ENCODE peak calls at places on chromosomes 16 and 17, in six cellular contexts. Z is left ventricle myocardium inferior; M is ureter; R is stimulated activated CD8-positive, alpha-beta memory T cell treated with anti-CD3 and anti-CD28 coated beads, Interleukin-15, amount 100 ng/mL, for 24 hours; B is hypothalamus; O is activated CD8-positive, alpha-beta memory T cell treated with anti-CD3 and anti-CD28 coated beads, Interleukin-2, amount 10 ng/mL, durations not matched to agents 7 days and 5 days. G is an unnamed sample.

GRCh38 chr17:67076290-67076689 is 31.9 kb downstream of the CACNG1 start:
- DNase-seq in M (no peak), R (no peak), Z (no peak), B (no peak), O (no peak), G (no peak)

GRCh38 chr17:50507871-50508572 is at the start of gene MYCBPAP:
- DNase-seq in B (peak), Z (peak), O (peak), R (peak), M (peak), G (peak)

GRCh38 chr17:50117202-50118040 is 12.5 kb downstream of the SAMD14 start:
- DNase-seq in Z (no peak), M (no peak), O (peak), B (no peak), R (no peak), G (peak)

GRCh38 chr16:68287276-68288251 is 23.2 kb downstream of the SLC7A6OS start:
- DNase-seq in Z (peak), O (peak), R (no peak), B (no peak), M (no peak), G (peak)

GRCh38 chr16:2366660-2367309 is 26.3 kb upstream of the ABCA3 start:
- DNase-seq in M (no peak), Z (no peak), B (no peak), O (no peak), R (no peak), G (no peak)

GRCh38 chr17:66950886-66951604 is 13.5 kb upstream of the CACNG4 start:
- DNase-seq in Z (no peak), M (no peak), R (no peak), O (no peak), B (no peak), G (no peak)

GRCh38 chr17:3843935-3844516 is 2.0 kb downstream of the NCBP3 start:
- DNase-seq in O (peak), Z (no peak), M (no peak), R (no peak), B (no peak), G (peak)

GRCh38 chr17:76075364-76076099 is 951 bp downstream of the GALR2 start:
- DNase-seq in Z (no peak), B (no peak), O (no peak), R (no peak), M (no peak), G (no peak)

GRCh38 chr17:72587773-72588511 is 467.1 kb downstream of the SOX9 start:
- DNase-seq in O (peak), R (no peak), M (no peak), B (no peak), Z (no peak), G (peak)

GRCh38 chr17:58136669-58137279 is 11.4 kb upstream of the OR4D1 start:
- DNase-seq in B (no peak), O (no peak), M (no peak), R (no peak), Z (no peak), G (no peak)

GRCh38 chr16:57239089-57239488 is 6.0 kb upstream of the ARL2BP start:
- DNase-seq in O (no peak), Z (no peak), M (no peak), R (no peak), B (no peak), G (no peak)

GRCh38 chr16:700684-701584 is 4.7 kb downstream of the FBXL16 start:
- DNase-seq in R (peak), Z (no peak), M (no peak), O (no peak), B (no peak), G (peak)

GRCh38 chr17:13212861-13213260 is 195.0 kb upstream of the ELAC2 start:
- DNase-seq in B (no peak), M (no peak), R (no peak), Z (no peak), O (no peak), G (no peak)

GRCh38 chr16:27337024-27337423 is 23.2 kb downstream of the IL4R start:
- DNase-seq in Z (no peak), B (no peak), M (no peak), R (no peak), O (no peak), G (no peak)

GRCh38 chr16:12086861-12087260 is 110.3 kb downstream of the SNX29 start:
- DNase-seq in Z (no peak), O (no peak), R (no peak), B (no peak), M (peak), G (no peak)

GRCh38 chr17:43790311-43790940 is 10.2 kb downstream of the CFAP97D1 start:
- DNase-seq in R (no peak), M (no peak), O (no peak), B (no peak), Z (no peak), G (no peak)

GRCh38 chr17:43713494-43714162 is 45.0 kb downstream of the SOST start:
- DNase-seq in M (no peak), Z (peak), B (no peak), O (peak), R (no peak), G (peak)

GRCh38 chr16:27374231-27374793 is 27.7 kb upstream of the IL21R start:
- DNase-seq in M (no peak), O (no peak), Z (no peak), R (no peak), B (no peak), G (peak)

G was measured in activated CD4-positive, alpha-beta memory T cell treated with anti-CD3 and anti-CD28 coated beads, Interleukin-2, amount 10 ng/mL, durations not matched to agents 7 days and 5 days.